ENCODE peak calls at places on chromosomes 13 and 19, in seven cellular contexts. H, W, F, U, N, S and L are unnamed samples.

GRCh38 chr13:42277618-42278276 is 5.8 kb downstream of the AKAP11 start:
- DNase-seq in H (no peak), W (no peak), F (no peak), U (no peak), N (no peak), S (no peak), L (no peak)

GRCh38 chr19:1555802-1556638 is 12.1 kb downstream of the MEX3D start:
- DNase-seq in H (no peak), W (no peak), F (no peak), U (no peak), N (no peak), S (no peak), L (no peak)

GRCh38 chr13:74136089-74136658 is 2.0 kb upstream of the KLF12 start:
- DNase-seq in H (no peak), W (peak; percentile 27), F (peak; percentile 29), U (no peak), N (peak; percentile 86), S (no peak), L (peak; percentile 15)

GRCh38 chr19:28396259-28396940 is 816.6 kb downstream of the UQCRFS1 start:
- DNase-seq in H (peak; percentile 24), W (no peak), F (no peak), U (no peak), N (peak; percentile 42), S (no peak), L (no peak)

GRCh38 chr13:96792736-96793444 is 201.4 kb downstream of the OXGR1 start:
- DNase-seq in H (no peak), W (no peak), F (no peak), U (no peak), N (no peak), S (no peak), L (no peak)

GRCh38 chr13:91491980-91492379 is 93.6 kb downstream of the GPC5 start:
- DNase-seq in H (no peak), W (no peak), F (no peak), U (no peak), N (no peak), S (no peak), L (no peak)

GRCh38 chr13:54133721-54134120 is 1105.1 kb downstream of the OLFM4 start:
- DNase-seq in H (no peak), W (no peak), F (no peak), U (no peak), N (no peak), S (no peak), L (no peak)

GRCh38 chr19:6744381-6745288 is 5.2 kb downstream of the TRIP10 start:
- DNase-seq in H (no peak), W (peak; percentile 84), F (peak; percentile 90), U (peak; percentile 80), N (no peak), S (no peak), L (peak; percentile 90)

GRCh38 chr13:79486433-79487188 is 5.7 kb downstream of the NDFIP2 start:
- DNase-seq in H (no peak), W (no peak), F (no peak), U (no peak), N (no peak), S (no peak), L (no peak)

GRCh38 chr19:40560092-40560507 is 16.6 kb upstream of the SHKBP1 start:
- DNase-seq in H (no peak), W (no peak), F (no peak), U (no peak), N (no peak), S (no peak), L (no peak)

GRCh38 chr19:5624741-5625140 is 1.9 kb downstream of the SAFB start:
- DNase-seq in H (no peak), W (no peak), F (no peak), U (no peak), N (no peak), S (no peak), L (no peak)

GRCh38 chr13:113625965-113626661 is 31.9 kb downstream of the ATP4B start:
- DNase-seq in H (no peak), W (no peak), F (no peak), U (no peak), N (peak; percentile 36), S (no peak), L (no peak)

GRCh38 chr19:19059018-19059836 is 4.6 kb upstream of the SLC25A42 start:
- DNase-seq in H (peak; percentile 70), W (no peak), F (no peak), U (no peak), N (no peak), S (no peak), L (no peak)

GRCh38 chr13:64936879-64937278 is 2293.3 kb downstream of the PCDH9 start:
- DNase-seq in H (no peak), W (no peak), F (no peak), U (no peak), N (no peak), S (no peak), L (no peak)

GRCh38 chr13:95536629-95537241 is 15.8 kb upstream of the CLDN10 start:
- DNase-seq in H (no peak), W (no peak), F (no peak), U (no peak), N (no peak), S (no peak), L (no peak)

GRCh38 chr19:15788594-15789270 is 1.3 kb downstream of the OR10H5 start:
- DNase-seq in H (no peak), W (no peak), F (no peak), U (no peak), N (no peak), S (no peak), L (no peak)

GRCh38 chr19:7699003-7699402 is 2.9 kb downstream of the FCER2 start:
- DNase-seq in H (no peak), W (no peak), F (no peak), U (no peak), N (peak; percentile 61), S (no peak), L (no peak)

GRCh38 chr13:20331949-20332348 is 99.8 kb upstream of the GJB6 start:
- DNase-seq in H (no peak), W (no peak), F (no peak), U (no peak), N (no peak), S (no peak), L (no peak)

GRCh38 chr13:97308735-97309429 is 86.7 kb downstream of the MBNL2 start:
- DNase-seq in H (no peak), W (no peak), F (no peak), U (no peak), N (no peak), S (no peak), L (peak; percentile 35)

GRCh38 chr13:94535231-94535630 is 55.7 kb upstream of the DCT start:
- DNase-seq in H (no peak), W (no peak), F (no peak), U (no peak), N (no peak), S (no peak), L (no peak)

GRCh38 chr13:99859178-99860177 is 112.1 kb downstream of the ZIC5 start:
- DNase-seq in H (no peak), W (no peak), F (no peak), U (no peak), N (no peak), S (no peak), L (no peak)

GRCh38 chr13:99812611-99813010 is 159.0 kb downstream of the ZIC5 start:
- DNase-seq in H (no peak), W (no peak), F (no peak), U (no peak), N (no peak), S (no peak), L (peak; percentile 98)

GRCh38 chr19:52190679-52191293 is 934 bp downstream of the PPP2R1A start:
- DNase-seq in H (no peak), W (no peak), F (peak; percentile 21), U (peak; percentile 20), N (peak; percentile 82), S (no peak), L (no peak)

GRCh38 chr19:52191951-52192350 is 2.1 kb downstream of the PPP2R1A start:
- DNase-seq in H (no peak), W (no peak), F (no peak), U (no peak), N (no peak), S (no peak), L (no peak)

GRCh38 chr19:52191374-52191773 is 1.5 kb downstream of the PPP2R1A start:
- DNase-seq in H (no peak), W (no peak), F (no peak), U (no peak), N (no peak), S (no peak), L (no peak)

GRCh38 chr19:52188822-52189744 is 769 bp upstream of the PPP2R1A start:
- DNase-seq in H (no peak), W (peak; percentile 47), F (no peak), U (peak; percentile 87), N (peak; percentile 100), S (no peak), L (no peak)

GRCh38 chr19:52189745-52190678 is at the start of gene PPP2R1A:
- DNase-seq in H (peak; percentile 99), W (peak; percentile 99), F (peak; percentile 99), U (peak; percentile 100), N (peak; percentile 99), S (peak; percentile 86), L (peak; percentile 98)
- TF ChIP-seq POLR2A in H (peak; percentile 95), W (peak; percentile 93), F (peak; percentile 90), U (peak; percentile 69), N (peak; percentile 94), S (peak; percentile 87), L (peak; percentile 75)

GRCh38 chr13:109787135-109787954 is 962 bp upstream of the IRS2 start:
- DNase-seq in H (peak; percentile 56), W (no peak), F (peak; percentile 43), U (peak; percentile 56), N (peak; percentile 90), S (no peak), L (peak; percentile 73)
- TF ChIP-seq POLR2A in H (peak; percentile 45), W (no peak), F (peak; percentile 28), U (no peak), N (no peak), S (no peak), L (no peak)

GRCh38 chr19:35637165-35637564 is 4.4 kb upstream of the ETV2 start:
- DNase-seq in H (no peak), W (no peak), F (no peak), U (no peak), N (no peak), S (no peak), L (no peak)

GRCh38 chr19:35628565-35629331 is at the start of gene RBM42:
- DNase-seq in H (peak; percentile 98), W (peak; percentile 97), F (peak; percentile 98), U (peak; percentile 99), N (peak; percentile 96), S (peak; percentile 97), L (peak; percentile 100)

GRCh38 chr19:35636651-35637050 is 4.9 kb upstream of the ETV2 start:
- DNase-seq in H (no peak), W (no peak), F (no peak), U (no peak), N (no peak), S (no peak), L (no peak)

GRCh38 chr19:35629332-35629633 is 447 bp downstream of the RBM42 start:
- DNase-seq in H (no peak), W (no peak), F (no peak), U (no peak), N (no peak), S (no peak), L (no peak)

GRCh38 chr19:35633727-35634440 is 5.0 kb downstream of the RBM42 start:
- DNase-seq in H (no peak), W (no peak), F (no peak), U (no peak), N (no peak), S (no peak), L (no peak)
- TF ChIP-seq POLR2A in H (no peak), W (no peak), F (no peak), U (no peak), N (no peak), S (no peak), L (no peak)

GRCh38 chr19:36378625-36379509 is at the start of gene ZFP14:
- DNase-seq in H (peak; percentile 97), W (peak; percentile 83), F (peak; percentile 92), U (peak; percentile 87), N (peak; percentile 98), S (peak; percentile 99), L (peak; percentile 100)
- TF ChIP-seq POLR2A in H (peak; percentile 25), W (no peak), F (peak; percentile 72), U (peak; percentile 50), N (no peak), S (peak; percentile 26), L (peak; percentile 53)